ENCODE peak calls at places on chromosomes 6 and 20, in six cellular contexts. V is transverse colon, R is breast epithelium, E is endothelial cell of umbilical vein, W is HepG2, Q is stomach. U is an unnamed sample.

GRCh38 chr6:41581381-41581991 is 35.3 kb downstream of the FOXP4 start:
- DNase-seq in V (no peak), R (no peak), E (peak; percentile 85), W (no peak), Q (no peak), U (no peak)

GRCh38 chr6:162675503-162675902 is 52.1 kb downstream of the PRKN start:
- DNase-seq in V (no peak), R (no peak), E (no peak), W (no peak), Q (no peak), U (no peak)

GRCh38 chr6:62479722-62480121 is 193.7 kb upstream of the KHDRBS2 start:
- DNase-seq in V (no peak), R (no peak), E (no peak), W (no peak), Q (no peak), U (no peak)

GRCh38 chr6:37731888-37732287 is 34.2 kb upstream of the MDGA1 start:
- DNase-seq in V (peak; percentile 40), R (no peak), E (no peak), W (no peak), Q (peak; percentile 68), U (no peak)

GRCh38 chr6:128731249-128732165 is 151.4 kb upstream of the LAMA2 start:
- DNase-seq in V (no peak), R (no peak), E (peak; percentile 69), W (peak; percentile 56), Q (no peak), U (no peak)

GRCh38 chr6:155270566-155271091 is 6.8 kb downstream of the CLDN20 start:
- DNase-seq in V (no peak), R (peak; percentile 58), E (no peak), W (no peak), Q (no peak), U (no peak)

GRCh38 chr6:88236961-88237360 is 70.8 kb upstream of the CNR1 start:
- DNase-seq in V (no peak), R (no peak), E (no peak), W (no peak), Q (no peak), U (no peak)

GRCh38 chr6:163504984-163505640 is 90.6 kb downstream of the QKI start:
- DNase-seq in V (no peak), R (no peak), E (no peak), W (no peak), Q (no peak), U (no peak)

GRCh38 chr6:55758156-55758942 is 117.0 kb downstream of the BMP5 start:
- DNase-seq in V (no peak), R (no peak), E (peak; percentile 46), W (peak; percentile 5), Q (no peak), U (no peak)

GRCh38 chr20:64129146-64129782 is 21.9 kb upstream of the NPBWR2 start:
- DNase-seq in V (no peak), R (no peak), E (no peak), W (no peak), Q (no peak), U (no peak)

GRCh38 chr6:116459927-116460326 is 1.2 kb upstream of the CALHM6 start:
- DNase-seq in V (no peak), R (no peak), E (no peak), W (no peak), Q (no peak), U (no peak)

GRCh38 chr6:5181494-5182287 is 79.1 kb downstream of the LYRM4 start:
- DNase-seq in V (no peak), R (no peak), E (no peak), W (no peak), Q (no peak), U (no peak)

GRCh38 chr20:58853466-58853865 is 950 bp downstream of the GNAS start:
- DNase-seq in V (no peak), R (no peak), E (no peak), W (no peak), Q (no peak), U (no peak)

GRCh38 chr20:39874049-39874893 is 814.8 kb downstream of the MAFB start:
- DNase-seq in V (peak; percentile 72), R (peak; percentile 53), E (peak; percentile 90), W (peak; percentile 55), Q (peak; percentile 57), U (peak; percentile 53)

GRCh38 chr6:158040051-158040803 is 58.6 kb downstream of the SYNJ2 start:
- DNase-seq in V (no peak), R (no peak), E (peak; percentile 99), W (peak; percentile 99), Q (no peak), U (no peak)

GRCh38 chr6:155269765-155270164 is 6.0 kb downstream of the CLDN20 start:
- DNase-seq in V (no peak), R (no peak), E (no peak), W (no peak), Q (no peak), U (no peak)

GRCh38 chr20:41480054-41480770 is 113.6 kb upstream of the EMILIN3 start:
- DNase-seq in V (no peak), R (no peak), E (peak; percentile 69), W (no peak), Q (no peak), U (no peak)

GRCh38 chr20:47521059-47521808 is 19.5 kb downstream of the NCOA3 start:
- DNase-seq in V (no peak), R (no peak), E (no peak), W (no peak), Q (no peak), U (no peak)

GRCh38 chr6:99514089-99514488 is 1.1 kb downstream of the USP45 start:
- DNase-seq in V (no peak), R (no peak), E (peak; percentile 36), W (no peak), Q (no peak), U (no peak)

GRCh38 chr6:81753709-81754678 is 1.5 kb upstream of the TENT5A start:
- DNase-seq in V (peak; percentile 89), R (peak; percentile 87), E (peak; percentile 44), W (peak; percentile 14), Q (peak; percentile 81), U (peak; percentile 79)

DNA sequence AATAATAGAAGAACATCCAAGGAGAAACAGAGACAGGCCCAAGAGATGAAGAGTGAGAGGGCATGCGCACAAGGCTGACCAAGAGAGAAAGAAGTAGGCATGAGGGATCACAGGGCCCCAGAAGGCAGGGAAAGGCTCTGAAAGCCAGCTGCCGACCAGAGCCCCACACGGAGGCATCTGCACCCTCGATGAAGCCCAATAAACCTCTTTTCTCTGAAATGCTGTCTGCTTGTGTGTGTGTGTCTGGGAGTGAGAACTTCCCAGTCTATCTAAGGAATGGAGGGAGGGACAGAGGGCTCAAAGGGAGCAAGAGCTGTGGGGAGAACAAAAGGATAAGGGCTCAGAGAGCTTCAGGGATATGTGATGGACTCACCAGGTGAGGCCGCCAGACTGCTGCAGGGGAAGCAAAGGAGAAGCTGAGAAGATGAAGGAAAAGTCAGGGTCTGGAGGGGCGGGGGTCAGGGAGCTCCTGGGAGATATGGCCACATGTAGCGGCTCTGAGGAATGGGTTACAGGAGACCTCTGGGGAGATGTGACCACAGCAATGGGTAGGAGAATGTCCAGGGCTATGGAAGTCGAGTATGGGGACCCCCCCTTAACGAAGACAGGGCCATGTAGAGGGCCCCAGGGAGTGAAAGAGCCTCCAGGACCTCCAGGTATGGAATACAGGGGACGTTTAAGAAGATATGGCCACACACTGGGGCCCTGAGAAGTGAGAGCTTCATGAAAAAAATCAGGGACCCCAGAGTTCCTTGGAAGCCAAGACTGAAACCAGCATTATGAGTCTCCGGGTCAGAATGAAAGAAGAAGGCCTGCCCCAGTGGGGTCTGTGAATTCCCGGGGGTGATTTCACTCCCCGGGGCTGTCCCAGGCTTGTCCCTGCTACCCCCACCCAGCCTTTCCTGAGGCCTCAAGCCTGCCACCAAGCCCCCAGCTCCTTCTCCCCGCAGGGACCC is 981 bp upstream of the TNF start:
- DNase-seq in V (no peak), R (no peak), E (no peak), W (no peak), Q (no peak), U (no peak)
- TF ChIP-seq POLR2AphosphoS5 in V (no peak), R (no peak), E (no peak), W (no peak), Q (no peak), U (no peak)

DNA sequence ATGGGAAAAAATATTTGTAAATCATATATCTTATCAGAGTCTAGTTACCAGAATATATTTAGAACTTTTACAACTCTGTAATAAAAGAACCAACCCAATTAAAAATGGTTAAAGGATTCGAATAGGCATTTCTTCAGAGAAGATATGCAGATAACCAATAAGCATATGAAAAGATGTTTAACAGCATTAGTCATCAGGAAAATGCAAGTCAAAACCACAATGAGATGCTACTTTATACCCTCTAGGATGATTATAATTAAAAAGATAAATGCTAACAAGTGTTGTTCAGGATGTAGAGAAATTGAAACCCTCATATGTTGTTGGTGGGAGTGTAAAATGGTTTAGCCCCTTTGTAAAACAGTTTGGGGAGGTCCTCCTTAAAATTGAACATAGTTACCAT is 94.1 kb downstream of the LRRC1 start:
- DNase-seq in V (no peak), R (no peak), E (no peak), W (no peak), Q (no peak), U (no peak)
- TF ChIP-seq POLR2A in V (no peak), R (no peak), E (no peak), W (no peak), Q (no peak), U (no peak)

GRCh38 chr6:43524483-43524961 is 7.6 kb downstream of the POLR1C start:
- DNase-seq in V (no peak), R (no peak), E (no peak), W (no peak), Q (peak; percentile 44), U (no peak)
- H3K27me3 ChIP-seq in V (no peaks in the 10 kb centered on the region), R (no peaks in the 10 kb centered on the region), E (no peaks in the 10 kb centered on the region), W (no peaks in the 10 kb centered on the region), Q (no peaks in the 10 kb centered on the region), U (no peaks in the 10 kb centered on the region)

GRCh38 chr20:46089338-46090094 is at the start of gene NCOA5:
- DNase-seq in V (peak; percentile 96), R (peak; percentile 93), E (peak; percentile 94), W (peak; percentile 95), Q (peak; percentile 95), U (peak; percentile 96)
- TF ChIP-seq POLR2AphosphoS5 in V (peak; percentile 96), R (peak; percentile 97), E (peak; percentile 97), W (peak; percentile 93), Q (peak; percentile 98), U (peak; percentile 92)

GRCh38 chr6:44111434-44112417 is 15.5 kb downstream of the MRPL14 start:
- DNase-seq in V (no peak), R (no peak), E (no peak), W (peak; percentile 90), Q (no peak), U (no peak)
- TF ChIP-seq POLR2A in V (no peak), R (no peak), E (no peak), W (no peak), Q (no peak), U (no peak)